ENCODE peak calls at places on chromosomes 11 and 22, in nine cellular contexts. E is lung; F is left lung; T is CD4-positive, CD25-positive, alpha-beta regulatory T cell; O is OCI-LY7; M is ovary; X is Karpas-422; W is heart right ventricle; N is BJ. L is an unnamed sample.

GRCh38 chr22:18095101-18095805 is 15.4 kb upstream of the TUBA8 start:
- DNase-seq in X (no peak), N (no peak), M (no peak), E (no peak), O (no peak), F (no peak), W (no peak), T (no peak), L (peak; percentile 26)

GRCh38 chr22:36027960-36028645 is 521 bp downstream of the RBFOX2 start:
- DNase-seq in O (peak; percentile 58), F (peak; percentile 34), N (no peak), W (no peak), T (peak; percentile 11), M (no peak), E (peak; percentile 31), X (peak; percentile 79), L (no peak)

GRCh38 chr22:16974298-16975084 is 33.5 kb downstream of the GAB4 start:
- DNase-seq in F (no peak), X (no peak), N (no peak), O (peak; percentile 15), M (no peak), T (no peak), W (no peak), E (peak; percentile 7), L (no peak)

GRCh38 chr11:64887757-64888405 is 9.5 kb upstream of the EHD1 start:
- DNase-seq in X (peak; percentile 93), E (peak; percentile 83), M (peak; percentile 88), T (peak; percentile 83), W (peak; percentile 90), F (peak; percentile 84), N (no peak), O (peak; percentile 86), L (peak; percentile 66)

GRCh38 chr11:10715571-10715970 is 22.0 kb upstream of the IRAG1 start:
- DNase-seq in W (no peak), N (no peak), E (no peak), T (no peak), X (no peak), M (no peak), O (no peak), F (no peak), L (no peak)

GRCh38 chr11:111045874-111046273 is 199.7 kb upstream of the POU2AF2 start:
- DNase-seq in F (no peak), T (no peak), N (no peak), E (no peak), X (no peak), O (no peak), W (no peak), M (no peak), L (no peak)

GRCh38 chr11:130602700-130603584 is 154.5 kb downstream of the ADAMTS15 start:
- DNase-seq in E (no peak), N (no peak), X (no peak), W (no peak), O (no peak), F (no peak), T (no peak), M (no peak), L (no peak)

GRCh38 chr11:2655834-2656622 is 43.8 kb downstream of the KCNQ1OT1 start:
- DNase-seq in T (no peak), W (no peak), N (peak; percentile 0), O (no peak), F (no peak), M (peak; percentile 32), E (no peak), X (no peak), L (peak; percentile 15)

GRCh38 chr22:50674127-50674493 is 1.5 kb downstream of the SHANK3 start:
- DNase-seq in T (no peak), X (no peak), N (no peak), E (no peak), O (no peak), F (no peak), W (no peak), M (no peak), L (no peak)

GRCh38 chr11:115199501-115199900 is 304.7 kb downstream of the CADM1 start:
- DNase-seq in N (no peak), O (no peak), W (no peak), X (no peak), T (no peak), E (no peak), F (no peak), M (no peak), L (no peak)

GRCh38 chr11:95089620-95090542 is at the start of gene ENDOD1:
- DNase-seq in E (peak; percentile 83), N (no peak), O (peak; percentile 88), X (peak; percentile 99), W (peak; percentile 88), T (peak; percentile 91), M (peak; percentile 89), F (peak; percentile 88), L (peak; percentile 83)

GRCh38 chr11:95093548-95093947 is 3.9 kb downstream of the ENDOD1 start:
- DNase-seq in W (no peak), X (peak; percentile 89), F (no peak), M (no peak), T (no peak), E (no peak), N (no peak), O (peak; percentile 75), L (no peak)

GRCh38 chr11:95088946-95089619 is 563 bp upstream of the ENDOD1 start:
- DNase-seq in N (no peak), W (no peak), O (no peak), F (no peak), E (no peak), T (peak; percentile 83), M (no peak), X (no peak), L (no peak)

GRCh38 chr11:95092549-95093324 is 3.1 kb downstream of the ENDOD1 start:
- DNase-seq in O (peak; percentile 62), F (no peak), M (no peak), T (peak; percentile 54), X (peak; percentile 88), N (no peak), E (no peak), W (no peak), L (peak; percentile 28)

DNA sequence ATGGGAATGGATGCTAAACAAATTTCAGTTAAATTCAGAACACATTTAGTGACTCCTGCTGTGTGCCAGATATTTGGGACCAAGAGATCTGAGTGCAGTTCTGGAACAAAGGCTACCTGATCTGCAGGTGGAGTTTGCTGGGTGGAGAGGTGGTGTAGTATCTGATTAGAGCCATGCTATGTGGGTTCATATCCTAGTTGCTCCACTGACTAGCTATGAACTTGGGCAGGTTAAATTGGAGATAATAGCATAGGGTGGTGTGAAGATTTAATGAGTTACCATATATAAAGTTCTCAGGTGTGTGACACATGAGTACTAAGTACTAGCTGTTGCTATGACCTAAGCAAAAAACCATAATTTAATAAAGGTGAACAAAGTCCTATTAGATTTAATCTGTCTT is 2.0 kb downstream of the ENDOD1 start:
- DNase-seq in X (no peak), F (no peak), T (no peak), E (no peak), N (no peak), M (no peak), W (no peak), O (no peak), L (no peak)
- H3K36me3 ChIP-seq in X (no peaks in the 10 kb centered on the region), F (no peaks in the 10 kb centered on the region), T (no peaks in the 10 kb centered on the region), E (no peaks in the 10 kb centered on the region), N (no peaks in the 10 kb centered on the region), M (no peaks in the 10 kb centered on the region), W (no peaks in the 10 kb centered on the region), O (peaks cover 3% of the 10 kb centered on the region), L (no peaks in the 10 kb centered on the region)

GRCh38 chr11:37623778-37624177 is 1025.7 kb upstream of the RAG2 start:
- DNase-seq in M (no peak), E (no peak), F (no peak), N (no peak), W (no peak), T (no peak), O (no peak), X (no peak), L (no peak)
- H3K36me3 ChIP-seq in M (no peaks in the 10 kb centered on the region), E (no peaks in the 10 kb centered on the region), F (no peaks in the 10 kb centered on the region), N (no peaks in the 10 kb centered on the region), W (no peaks in the 10 kb centered on the region), T (no peaks in the 10 kb centered on the region), O (no peaks in the 10 kb centered on the region), X (no peaks in the 10 kb centered on the region), L (no peaks in the 10 kb centered on the region)

GRCh38 chr11:68050371-68050841 is 11.6 kb downstream of the TCIRG1 start:
- DNase-seq in M (no peak), W (no peak), F (no peak), X (no peak), T (no peak), E (no peak), N (no peak), O (no peak), L (no peak)

GRCh38 chr11:68049509-68050370 is 10.9 kb downstream of the TCIRG1 start:
- DNase-seq in N (no peak), X (no peak), M (no peak), F (no peak), O (no peak), T (no peak), W (no peak), E (no peak), L (no peak)

GRCh38 chr11:68051191-68052136 is 12.6 kb downstream of the TCIRG1 start:
- DNase-seq in F (no peak), T (no peak), X (no peak), W (no peak), M (no peak), O (no peak), N (no peak), E (no peak), L (no peak)

GRCh38 chr11:68047437-68048290 is 8.8 kb downstream of the TCIRG1 start:
- DNase-seq in O (no peak), W (no peak), N (no peak), T (no peak), M (no peak), F (peak; percentile 29), X (no peak), E (no peak), L (no peak)

DNA sequence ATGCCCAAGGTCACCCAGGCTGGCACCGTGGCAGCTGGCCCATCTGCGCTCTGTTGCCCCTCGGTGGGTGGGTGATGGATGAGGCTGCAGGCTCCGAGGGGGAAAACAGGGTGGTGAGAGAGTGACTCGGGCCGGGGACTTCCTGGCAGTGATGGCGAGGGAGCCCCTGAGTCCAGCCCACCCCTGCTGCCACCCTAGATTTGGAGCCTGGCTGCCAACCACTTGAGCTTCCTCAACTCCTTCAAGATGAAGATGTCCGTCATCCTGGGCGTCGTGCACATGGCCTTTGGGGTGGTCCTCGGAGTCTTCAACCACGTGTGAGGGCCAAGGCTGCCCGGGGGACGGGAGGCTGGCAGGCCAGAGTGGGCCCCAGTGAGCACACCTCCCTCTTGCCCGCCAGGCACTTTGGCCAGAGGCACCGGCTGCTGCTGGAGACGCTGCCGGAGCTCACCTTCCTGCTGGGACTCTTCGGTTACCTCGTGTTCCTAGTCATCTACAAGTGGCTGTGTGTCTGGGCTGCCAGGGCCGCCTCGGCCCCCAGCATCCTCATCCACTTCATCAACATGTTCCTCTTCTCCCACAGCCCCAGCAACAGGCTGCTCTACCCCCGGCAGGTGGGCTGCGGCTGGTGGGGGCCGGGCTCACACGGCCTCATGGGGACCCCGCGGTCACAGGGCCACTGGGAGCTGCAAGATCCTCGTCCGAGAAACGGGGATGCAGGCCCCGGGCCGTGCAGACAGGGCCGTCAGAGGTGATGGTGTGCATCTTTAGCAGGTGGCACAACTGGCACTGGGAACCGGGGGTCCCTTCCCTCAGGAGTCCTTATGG is 10.1 kb downstream of the TCIRG1 start:
- DNase-seq in X (peak; percentile 34), O (no peak), F (peak; percentile 30), W (no peak), T (no peak), M (no peak), E (no peak), N (no peak), L (no peak)
- H3K36me3 ChIP-seq in X (peaks cover 3% of the 10 kb centered on the region), O (peaks cover 84% of the 10 kb centered on the region), F (no peaks in the 10 kb centered on the region), W (no peaks in the 10 kb centered on the region), T (peaks cover 58% of the 10 kb centered on the region), M (no peaks in the 10 kb centered on the region), E (peaks cover 76% of the 10 kb centered on the region), N (peaks cover 65% of the 10 kb centered on the region), L (peaks cover 9% of the 10 kb centered on the region)

GRCh38 chr11:97622795-97623194 is 1233.0 kb downstream of the JRKL start:
- DNase-seq in F (no peak), E (no peak), N (no peak), M (no peak), X (no peak), W (no peak), T (no peak), O (no peak), L (no peak)
- H3K36me3 ChIP-seq in F (no peaks in the 10 kb centered on the region), E (no peaks in the 10 kb centered on the region), N (no peaks in the 10 kb centered on the region), M (no peaks in the 10 kb centered on the region), X (no peaks in the 10 kb centered on the region), W (no peaks in the 10 kb centered on the region), T (no peaks in the 10 kb centered on the region), O (no peaks in the 10 kb centered on the region), L (no peaks in the 10 kb centered on the region)

L was measured in MG63.